ENCODE peak calls at places on chromosomes 13 and 19, in six cellular contexts. W is germinal center; O is GM13976; L is caudate nucleus; Z is heart left ventricle; R is activated naive CD4-positive, alpha-beta T cell treated with anti-CD3 and anti-CD28 coated beads, Interleukin-2, amount 10 ng/mL, durations not matched to agents 7 days and 5 days. J is an unnamed sample.

GRCh38 chr19:53870485-53870844 is 2.8 kb downstream of the MYADM start:
- DNase-seq in W (peak), O (no peak), L (no peak), Z (no peak), R (no peak), J (no peak)

GRCh38 chr13:41562083-41562482 is 104.7 kb downstream of the RGCC start:
- DNase-seq in W (no peak), O (no peak), L (peak), Z (peak), R (no peak), J (peak)

GRCh38 chr19:8635422-8635821 is 5.0 kb downstream of the NFILZ start:
- DNase-seq in W (no peak), O (no peak), L (no peak), Z (no peak), R (no peak), J (no peak)

GRCh38 chr13:96052655-96053002 is 572 bp downstream of the UGGT2 start:
- DNase-seq in W (no peak), O (no peak), L (no peak), Z (no peak), R (no peak), J (no peak)

GRCh38 chr13:49497272-49497671 is 1.5 kb downstream of the PHF11 start:
- DNase-seq in W (no peak), O (no peak), L (no peak), Z (no peak), R (no peak), J (no peak)

GRCh38 chr13:50685491-50685890 is 158.0 kb downstream of the DLEU7 start:
- DNase-seq in W (no peak), O (no peak), L (peak), Z (peak), R (no peak), J (peak)

GRCh38 chr19:17711851-17712250 is 7.4 kb upstream of the MAP1S start:
- DNase-seq in W (no peak), O (no peak), L (no peak), Z (no peak), R (no peak), J (no peak)

GRCh38 chr19:35318679-35319448 is 10.1 kb upstream of the CD22 start:
- DNase-seq in W (no peak), O (no peak), L (peak), Z (peak), R (peak), J (peak)

GRCh38 chr19:15129856-15130580 is 22.8 kb downstream of the SYDE1 start:
- DNase-seq in W (no peak), O (no peak), L (peak), Z (no peak), R (peak), J (no peak)

GRCh38 chr13:113591750-113592149 is 7.2 kb downstream of the TFDP1 start:
- DNase-seq in W (no peak), O (peak), L (no peak), Z (no peak), R (no peak), J (no peak)

GRCh38 chr13:50340146-50340545 is 324.9 kb downstream of the KCNRG start:
- DNase-seq in W (no peak), O (no peak), L (no peak), Z (no peak), R (no peak), J (no peak)

J was measured in dorsolateral prefrontal cortex.